ENCODE peak calls at places on chromosomes 7 and 10, in four cellular contexts. One of them, this sample, is unnamed.

GRCh38 chr7:106367664-106368063 is 82.9 kb upstream of the NAMPT start:
- DNase-seq in T-helper 17 cell: no peak
- DNase-seq in head of caudate nucleus: no peak
- DNase-seq in GM06990: no peak
- DNase-seq in this sample: no peak

GRCh38 chr7:2062648-2063047 is 170.1 kb downstream of the MAD1L1 start:
- DNase-seq in GM06990: no peak
- DNase-seq in T-helper 17 cell: no peak
- DNase-seq in head of caudate nucleus: no peak
- DNase-seq in this sample: no peak

GRCh38 chr10:97701438-97702064 is 12.0 kb upstream of the MARVELD1 start:
- DNase-seq in head of caudate nucleus: no peak
- DNase-seq in GM06990: no peak
- DNase-seq in T-helper 17 cell: no peak
- DNase-seq in this sample: no peak

GRCh38 chr7:138074121-138074520 is 2.1 kb upstream of the AKR1D1 start:
- DNase-seq in T-helper 17 cell: no peak
- DNase-seq in GM06990: no peak
- DNase-seq in head of caudate nucleus: no peak
- DNase-seq in this sample: no peak

GRCh38 chr7:45922810-45923209 is 1.7 kb upstream of the IGFBP3 start:
- DNase-seq in head of caudate nucleus: no peak
- DNase-seq in T-helper 17 cell: no peak
- DNase-seq in GM06990: no peak
- DNase-seq in this sample: no peak

GRCh38 chr10:122181901-122182799 is 88.9 kb upstream of the BTBD16 start:
- DNase-seq in head of caudate nucleus: no peak
- DNase-seq in T-helper 17 cell: no peak
- DNase-seq in GM06990: no peak
- DNase-seq in this sample: no peak

GRCh38 chr7:141550694-141551079 is 523 bp upstream of the AGK start:
- DNase-seq in head of caudate nucleus: peak; percentile 30
- DNase-seq in GM06990: no peak
- DNase-seq in T-helper 17 cell: no peak
- DNase-seq in this sample: no peak

GRCh38 chr10:1534820-1535219 is 202.5 kb downstream of the ADARB2 start:
- DNase-seq in GM06990: no peak
- DNase-seq in T-helper 17 cell: no peak
- DNase-seq in head of caudate nucleus: no peak
- DNase-seq in this sample: no peak

GRCh38 chr10:68562666-68563522 is 2.8 kb downstream of the TET1 start:
- DNase-seq in GM06990: no peak
- DNase-seq in head of caudate nucleus: no peak
- DNase-seq in T-helper 17 cell: no peak
- DNase-seq in this sample: no peak

GRCh38 chr7:44881610-44882009 is 3.7 kb downstream of the PURB start:
- DNase-seq in GM06990: no peak
- DNase-seq in head of caudate nucleus: no peak
- DNase-seq in T-helper 17 cell: no peak
- DNase-seq in this sample: no peak

GRCh38 chr10:49595713-49596492 is 14.2 kb upstream of the SLC18A3 start:
- DNase-seq in T-helper 17 cell: no peak
- DNase-seq in head of caudate nucleus: no peak
- DNase-seq in GM06990: no peak
- DNase-seq in this sample: no peak

GRCh38 chr7:44061645-44062179 is 3.7 kb downstream of the PGAM2 start:
- DNase-seq in T-helper 17 cell: no peak
- DNase-seq in head of caudate nucleus: no peak
- DNase-seq in GM06990: no peak
- DNase-seq in this sample: no peak

GRCh38 chr10:102163342-102163989 is 11.3 kb downstream of the NOLC1 start:
- DNase-seq in T-helper 17 cell: no peak
- DNase-seq in GM06990: no peak
- DNase-seq in head of caudate nucleus: no peak
- DNase-seq in this sample: no peak

GRCh38 chr10:92699518-92700272 is 9.9 kb downstream of the HHEX start:
- DNase-seq in T-helper 17 cell: no peak
- DNase-seq in head of caudate nucleus: no peak
- DNase-seq in GM06990: peak; percentile 56
- DNase-seq in this sample: no peak

GRCh38 chr10:133166504-133166827 is 6.4 kb downstream of the KNDC1 start:
- DNase-seq in T-helper 17 cell: no peak
- DNase-seq in GM06990: no peak
- DNase-seq in head of caudate nucleus: no peak
- DNase-seq in this sample: no peak

GRCh38 chr7:68321076-68321639 is 1277.1 kb upstream of the AUTS2 start:
- DNase-seq in T-helper 17 cell: no peak
- DNase-seq in head of caudate nucleus: no peak
- DNase-seq in GM06990: no peak
- DNase-seq in this sample: no peak

GRCh38 chr10:44083719-44084400 is 301.0 kb downstream of the CXCL12 start:
- DNase-seq in T-helper 17 cell: no peak
- DNase-seq in head of caudate nucleus: no peak
- DNase-seq in GM06990: no peak
- DNase-seq in this sample: no peak

GRCh38 chr10:116667484-116667883 is 46.7 kb downstream of the PNLIPRP2 start:
- DNase-seq in head of caudate nucleus: no peak
- DNase-seq in T-helper 17 cell: no peak
- DNase-seq in GM06990: no peak
- DNase-seq in this sample: no peak

GRCh38 chr7:141333459-141333858 is 217.8 kb upstream of the AGK start:
- DNase-seq in GM06990: no peak
- DNase-seq in T-helper 17 cell: no peak
- DNase-seq in head of caudate nucleus: no peak
- DNase-seq in this sample: no peak

GRCh38 chr7:44056681-44057080 is 8.7 kb downstream of the PGAM2 start:
- DNase-seq in GM06990: no peak
- DNase-seq in T-helper 17 cell: no peak
- DNase-seq in head of caudate nucleus: peak; percentile 22
- DNase-seq in this sample: no peak

GRCh38 chr7:5701085-5701914 is 80.2 kb downstream of the RNF216 start:
- DNase-seq in GM06990: peak; percentile 63
- DNase-seq in head of caudate nucleus: no peak
- DNase-seq in T-helper 17 cell: no peak
- DNase-seq in this sample: no peak

GRCh38 chr7:45027774-45028114 is 27.7 kb downstream of the CCM2 start:
- DNase-seq in head of caudate nucleus: no peak
- DNase-seq in GM06990: no peak
- DNase-seq in T-helper 17 cell: no peak
- DNase-seq in this sample: no peak

GRCh38 chr7:79282051-79282694 is 171.3 kb downstream of the MAGI2 start:
- DNase-seq in head of caudate nucleus: no peak
- DNase-seq in T-helper 17 cell: no peak
- DNase-seq in GM06990: no peak
- DNase-seq in this sample: peak; percentile 9

GRCh38 chr7:37193775-37194135 is 254.9 kb downstream of the ELMO1 start:
- DNase-seq in GM06990: no peak
- DNase-seq in T-helper 17 cell: no peak
- DNase-seq in head of caudate nucleus: no peak
- DNase-seq in this sample: no peak

GRCh38 chr10:96334888-96335526 is 23.8 kb downstream of the OPALIN start:
- DNase-seq in head of caudate nucleus: no peak
- DNase-seq in GM06990: no peak
- DNase-seq in T-helper 17 cell: no peak
- DNase-seq in this sample: no peak

GRCh38 chr10:119522747-119523426 is 19.6 kb downstream of the RGS10 start:
- DNase-seq in T-helper 17 cell: no peak
- DNase-seq in head of caudate nucleus: no peak
- DNase-seq in GM06990: no peak
- DNase-seq in this sample: no peak

GRCh38 chr7:123769371-123769770 is 20.6 kb upstream of the WASL start:
- DNase-seq in GM06990: no peak
- DNase-seq in T-helper 17 cell: no peak
- DNase-seq in head of caudate nucleus: no peak
- DNase-seq in this sample: peak; percentile 9

GRCh38 chr10:48659790-48660189 is 24.9 kb upstream of the WDFY4 start:
- DNase-seq in head of caudate nucleus: no peak
- DNase-seq in T-helper 17 cell: no peak
- DNase-seq in GM06990: no peak
- DNase-seq in this sample: no peak

GRCh38 chr10:114432704-114433103 is 28.4 kb upstream of the AFAP1L2 start:
- DNase-seq in T-helper 17 cell: no peak
- DNase-seq in GM06990: no peak
- DNase-seq in head of caudate nucleus: no peak
- DNase-seq in this sample: no peak

GRCh38 chr7:132666786-132667185 is 90.5 kb upstream of the PLXNA4 start:
- DNase-seq in T-helper 17 cell: no peak
- DNase-seq in GM06990: no peak
- DNase-seq in head of caudate nucleus: no peak
- DNase-seq in this sample: no peak

GRCh38 chr10:71083457-71083975 is 128.9 kb upstream of the UNC5B start:
- DNase-seq in T-helper 17 cell: no peak
- DNase-seq in head of caudate nucleus: no peak
- DNase-seq in GM06990: no peak
- DNase-seq in this sample: no peak

GRCh38 chr10:77041636-77042258 is 595.9 kb downstream of the KCNMA1 start:
- DNase-seq in GM06990: no peak
- DNase-seq in T-helper 17 cell: no peak
- DNase-seq in head of caudate nucleus: no peak
- DNase-seq in this sample: no peak

GRCh38 chr7:115932874-115933273 is 97.7 kb downstream of the TFEC start:
- DNase-seq in GM06990: no peak
- DNase-seq in T-helper 17 cell: no peak
- DNase-seq in head of caudate nucleus: no peak
- DNase-seq in this sample: no peak